ENCODE peak calls at places on chromosome 18, in eight cellular contexts. M is IMR-90, T is tibial artery, P is HFFc6, Z is colonic mucosa, H is A549, E is neural progenitor cell, V is fibroblast of pulmonary artery. B is an unnamed sample.

GRCh38 chr18:50447102-50447501 is 72.3 kb downstream of the SKA1 start:
- DNase-seq in P (no peak), H (no peak), V (no peak), E (no peak), Z (no peak), T (no peak), M (no peak), B (no peak)

GRCh38 chr18:50857694-50858093 is 21.2 kb upstream of the ME2 start:
- DNase-seq in V (no peak), T (no peak), H (no peak), M (no peak), E (no peak), P (no peak), Z (no peak), B (no peak)

GRCh38 chr18:23131693-23132319 is 3.5 kb upstream of the CABLES1 start:
- DNase-seq in E (peak), H (peak), P (peak), M (peak), Z (peak), V (peak), T (peak), B (peak)

GRCh38 chr18:5543854-5544389 is at the start of gene EPB41L3:
- DNase-seq in E (peak), Z (peak), H (no peak), V (peak), T (peak), P (no peak), M (peak), B (peak)

GRCh38 chr18:78711316-78711715 is 268.3 kb upstream of the SALL3 start:
- DNase-seq in E (no peak), H (no peak), V (no peak), P (no peak), M (no peak), T (no peak), Z (no peak), B (no peak)

GRCh38 chr18:49728542-49728941 is 84.8 kb downstream of the ACAA2 start:
- DNase-seq in V (peak), E (peak), T (no peak), M (no peak), H (peak), P (peak), Z (peak), B (no peak)

GRCh38 chr18:36830141-36830495 is 1.2 kb downstream of the KIAA1328 start:
- DNase-seq in H (no peak), Z (no peak), M (no peak), T (no peak), V (no peak), E (no peak), P (no peak), B (no peak)

GRCh38 chr18:9992300-9992987 is 78.6 kb downstream of the VAPA start:
- DNase-seq in M (no peak), P (no peak), T (no peak), Z (peak), E (no peak), V (peak), H (no peak), B (no peak)

GRCh38 chr18:44599409-44599808 is 81.3 kb upstream of the SETBP1 start:
- DNase-seq in M (peak), Z (no peak), V (peak), P (no peak), H (no peak), E (no peak), T (peak), B (no peak)

GRCh38 chr18:57035590-57035989 is 111.3 kb upstream of the BOD1L2 start:
- DNase-seq in P (no peak), E (no peak), M (no peak), T (no peak), H (no peak), Z (no peak), V (no peak), B (no peak)

GRCh38 chr18:12403601-12404506 is 3.9 kb upstream of the PRELID3A start:
- DNase-seq in M (peak), Z (no peak), V (peak), T (no peak), H (peak), E (no peak), P (peak), B (no peak)

GRCh38 chr18:44680271-44681038 is at the start of gene SETBP1:
- DNase-seq in M (peak), V (peak), H (peak), P (no peak), Z (peak), T (peak), E (peak), B (no peak)

GRCh38 chr18:38497281-38497680 is 931.7 kb upstream of the CELF4 start:
- DNase-seq in V (no peak), Z (no peak), E (no peak), P (no peak), T (no peak), H (no peak), M (no peak), B (no peak)

GRCh38 chr18:8242306-8242705 is 366.9 kb upstream of the RAB12 start:
- DNase-seq in P (no peak), M (no peak), E (no peak), T (no peak), Z (no peak), V (no peak), H (no peak), B (no peak)

GRCh38 chr18:24878289-24878688 is 417.9 kb downstream of the HRH4 start:
- DNase-seq in T (no peak), P (peak), H (no peak), Z (no peak), M (peak), V (peak), E (peak), B (no peak)

GRCh38 chr18:54388203-54389142 is 30.8 kb downstream of the C18orf54 start:
- DNase-seq in T (no peak), M (peak), E (peak), V (peak), P (peak), Z (peak), H (peak), B (no peak)

GRCh38 chr18:49813071-49813320 is 337 bp downstream of the ACAA2 start:
- DNase-seq in H (peak), V (peak), M (peak), P (no peak), Z (peak), T (peak), E (peak), B (no peak)

GRCh38 chr18:70194227-70194890 is 11.1 kb downstream of the RTTN start:
- DNase-seq in V (no peak), P (no peak), Z (no peak), E (no peak), H (no peak), T (no peak), M (no peak), B (no peak)

GRCh38 chr18:23689031-23689615 is at the start of gene LAMA3:
- DNase-seq in M (peak), V (no peak), Z (peak), H (peak), E (peak), P (peak), T (peak), B (peak)

GRCh38 chr18:12468458-12468857 is 60.7 kb downstream of the PRELID3A start:
- DNase-seq in T (no peak), M (no peak), P (no peak), E (no peak), H (no peak), Z (no peak), V (no peak), B (no peak)

GRCh38 chr18:61772293-61772848 is 120.4 kb downstream of the RNF152 start:
- DNase-seq in Z (no peak), H (no peak), T (no peak), E (no peak), P (no peak), M (no peak), V (no peak), B (no peak)

GRCh38 chr18:50203801-50204604 is 9.1 kb upstream of the MYO5B start:
- DNase-seq in H (peak), T (no peak), E (peak), M (peak), V (peak), Z (peak), P (no peak), B (peak)

GRCh38 chr18:58640428-58640805 is 11.5 kb upstream of the ALPK2 start:
- DNase-seq in M (no peak), H (no peak), V (no peak), Z (no peak), T (no peak), E (peak), P (no peak), B (peak)

GRCh38 chr18:35753306-35753910 is 171.9 kb downstream of the GALNT1 start:
- DNase-seq in T (no peak), M (no peak), H (no peak), Z (no peak), P (no peak), E (no peak), V (no peak), B (no peak)

GRCh38 chr18:73774836-73775509 is 372.7 kb downstream of the FBXO15 start:
- DNase-seq in T (no peak), Z (no peak), P (no peak), V (no peak), M (no peak), H (peak), E (peak), B (no peak)

GRCh38 chr18:75472906-75473305 is 45.4 kb upstream of the SMIM21 start:
- DNase-seq in V (no peak), H (no peak), M (no peak), Z (no peak), P (no peak), E (no peak), T (no peak), B (no peak)

GRCh38 chr18:1585881-1586488 is 681.3 kb downstream of the ADCYAP1 start:
- DNase-seq in E (peak), Z (no peak), P (peak), H (peak), T (no peak), M (peak), V (peak), B (no peak)
- TF ChIP-seq CTCF in E (peak), Z (peak), P (peak), H (peak), T (peak), M (peak), V (peak), B (peak)

GRCh38 chr18:46073474-46074331 is 1.6 kb upstream of the PSTPIP2 start:
- DNase-seq in E (peak), P (peak), Z (peak), T (no peak), H (no peak), M (peak), V (peak), B (no peak)
- TF ChIP-seq CTCF in E (peak), P (peak), Z (peak), T (peak), H (peak), M (peak), V (peak), B (peak)

GRCh38 chr18:21968334-21968733 is 201.1 kb upstream of the GATA6 start:
- DNase-seq in T (no peak), H (no peak), E (no peak), Z (no peak), P (no peak), M (no peak), V (no peak), B (no peak)
- TF ChIP-seq CTCF in T (no peak), H (no peak), E (no peak), Z (no peak), P (no peak), M (no peak), V (no peak), B (no peak)

DNA sequence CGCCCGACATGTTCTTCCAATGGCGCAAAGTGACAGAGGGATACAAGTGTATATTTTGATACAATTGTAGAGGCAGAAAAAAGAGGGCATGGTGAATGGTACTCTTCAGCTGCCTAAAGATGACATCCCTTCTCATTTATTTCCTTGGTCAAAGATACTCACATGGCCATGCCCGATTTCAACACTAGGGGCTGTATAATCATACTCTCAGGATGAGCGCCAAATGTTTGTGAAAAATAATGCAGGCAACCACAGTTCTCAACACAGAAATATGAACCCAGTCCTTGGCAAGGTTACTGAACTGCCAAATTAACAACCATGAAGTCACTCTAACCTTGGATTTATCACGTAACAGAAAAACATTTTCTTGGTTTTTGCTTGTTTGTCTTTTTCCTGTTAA is 204.4 kb downstream of the CCDC102B start:
- DNase-seq in P (no peak), V (no peak), E (peak), H (no peak), M (no peak), T (no peak), Z (no peak), B (no peak)
- TF ChIP-seq CTCF in P (peak), V (peak), E (peak), H (no peak), M (no peak), T (no peak), Z (no peak), B (no peak)

GRCh38 chr18:43116699-43117294 is 1.3 kb upstream of the RIT2 start:
- DNase-seq in H (no peak), Z (no peak), P (no peak), M (no peak), T (no peak), E (no peak), V (no peak), B (no peak)

GRCh38 chr18:43113220-43113895 is 2.1 kb downstream of the RIT2 start:
- DNase-seq in H (no peak), M (no peak), E (no peak), P (no peak), T (no peak), V (no peak), Z (no peak), B (no peak)

GRCh38 chr18:43115076-43116035 is at the start of gene RIT2:
- DNase-seq in M (no peak), T (no peak), V (no peak), Z (no peak), H (no peak), E (no peak), P (no peak), B (no peak)
- TF ChIP-seq CTCF in M (no peak), T (no peak), V (no peak), Z (no peak), H (no peak), E (no peak), P (no peak), B (no peak)

GRCh38 chr18:29436459-29436858 is 1259.5 kb upstream of the CDH2 start:
- DNase-seq in H (no peak), V (no peak), P (no peak), M (no peak), Z (no peak), E (no peak), T (no peak), B (no peak)

GRCh38 chr18:29434650-29435049 is 1257.7 kb upstream of the CDH2 start:
- DNase-seq in V (no peak), T (no peak), Z (no peak), H (no peak), M (no peak), E (no peak), P (no peak), B (no peak)

GRCh38 chr18:29439398-29439797 is 1262.5 kb upstream of the CDH2 start:
- DNase-seq in M (no peak), H (no peak), T (no peak), Z (no peak), V (no peak), E (peak), P (no peak), B (no peak)
- TF ChIP-seq CTCF in M (peak), H (no peak), T (no peak), Z (no peak), V (peak), E (peak), P (peak), B (no peak)

DNA sequence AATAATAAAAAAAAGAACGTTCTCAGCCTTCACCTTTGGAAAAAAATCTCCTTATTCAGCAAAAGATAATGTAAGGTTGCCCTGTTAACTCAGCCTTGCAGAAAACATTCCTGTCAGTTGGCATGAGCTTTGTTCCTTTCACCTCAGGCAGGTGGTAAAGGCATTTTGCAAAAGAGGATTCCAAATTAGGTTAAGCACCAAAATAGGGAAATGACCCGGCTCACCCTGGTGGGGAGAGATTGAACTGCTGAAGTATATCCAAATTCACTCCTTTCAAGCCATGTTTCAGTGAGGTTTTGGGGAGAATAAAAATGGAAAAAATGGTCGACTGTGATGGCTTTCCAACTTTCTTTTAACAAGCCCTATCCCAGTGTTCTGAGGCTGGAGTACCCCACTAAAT is 1988.8 kb upstream of the PIK3C3 start:
- DNase-seq in E (peak), Z (no peak), H (no peak), P (no peak), V (no peak), M (no peak), T (no peak), B (no peak)
- TF ChIP-seq CTCF in E (peak), Z (no peak), H (no peak), P (peak), V (peak), M (no peak), T (no peak), B (peak)

DNA sequence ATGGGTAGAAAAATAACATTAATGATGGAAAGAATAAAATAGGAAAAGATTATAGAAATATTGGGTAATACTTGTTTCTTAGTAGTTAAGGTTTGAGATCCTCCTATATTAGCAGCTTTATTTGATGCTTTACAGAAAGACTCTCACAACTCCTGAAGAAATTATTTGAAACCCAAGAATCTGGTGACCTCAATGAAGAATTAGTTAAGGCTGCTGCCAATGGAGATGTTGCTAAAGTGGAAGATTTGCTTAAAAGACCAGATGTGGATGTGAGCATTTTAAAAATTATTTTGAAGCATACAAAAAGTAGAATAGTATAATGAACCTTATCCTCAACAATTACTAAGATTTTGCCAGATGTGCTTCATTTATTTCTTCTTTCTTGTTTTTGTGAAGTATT is 59.1 kb downstream of the MIB1 start:
- DNase-seq in T (no peak), E (no peak), M (no peak), H (no peak), Z (no peak), P (no peak), V (no peak), B (no peak)
- TF ChIP-seq CTCF in T (no peak), E (no peak), M (no peak), H (no peak), Z (no peak), P (no peak), V (no peak), B (no peak)

B was measured in D721Med.